ENCODE peak calls at places on chromosomes 6 and 20, in nine cellular contexts. One of them, this sample, is unnamed.

GRCh38 chr6:170344631-170345576 is 38.3 kb downstream of the FAM120B start:
- DNase-seq in adrenal gland: peak
- DNase-seq in endodermal cell: peak
- DNase-seq in activated naive CD8-positive, alpha-beta T cell treated with anti-CD3 and anti-CD28 coated beads, Interleukin-2, amount 50 U/mL, for 24 hours: peak
- DNase-seq in HT-29: no peak
- DNase-seq in dorsolateral prefrontal cortex: no peak
- DNase-seq in glutamatergic neuron: no peak
- DNase-seq in left cardiac atrium: peak
- DNase-seq in HS-5: peak
- DNase-seq in this sample: peak

GRCh38 chr6:74932214-74932923 is 273.5 kb downstream of the COL12A1 start:
- DNase-seq in adrenal gland: no peak
- DNase-seq in endodermal cell: no peak
- DNase-seq in activated naive CD8-positive, alpha-beta T cell treated with anti-CD3 and anti-CD28 coated beads, Interleukin-2, amount 50 U/mL, for 24 hours: no peak
- DNase-seq in HT-29: no peak
- DNase-seq in dorsolateral prefrontal cortex: no peak
- DNase-seq in glutamatergic neuron: peak
- DNase-seq in left cardiac atrium: no peak
- DNase-seq in HS-5: no peak
- DNase-seq in this sample: no peak

GRCh38 chr6:106213660-106214276 is 111.8 kb downstream of the ATG5 start:
- DNase-seq in adrenal gland: no peak
- DNase-seq in endodermal cell: no peak
- DNase-seq in activated naive CD8-positive, alpha-beta T cell treated with anti-CD3 and anti-CD28 coated beads, Interleukin-2, amount 50 U/mL, for 24 hours: no peak
- DNase-seq in HT-29: no peak
- DNase-seq in dorsolateral prefrontal cortex: no peak
- DNase-seq in glutamatergic neuron: no peak
- DNase-seq in left cardiac atrium: no peak
- DNase-seq in HS-5: no peak
- DNase-seq in this sample: no peak

GRCh38 chr6:131764350-131764749 is 43.5 kb upstream of the ENPP1 start:
- DNase-seq in adrenal gland: no peak
- DNase-seq in endodermal cell: no peak
- DNase-seq in activated naive CD8-positive, alpha-beta T cell treated with anti-CD3 and anti-CD28 coated beads, Interleukin-2, amount 50 U/mL, for 24 hours: no peak
- DNase-seq in HT-29: no peak
- DNase-seq in dorsolateral prefrontal cortex: no peak
- DNase-seq in glutamatergic neuron: no peak
- DNase-seq in left cardiac atrium: no peak
- DNase-seq in HS-5: no peak
- DNase-seq in this sample: no peak

GRCh38 chr6:36659271-36659670 is 19.2 kb upstream of the CDKN1A start:
- DNase-seq in adrenal gland: no peak
- DNase-seq in endodermal cell: no peak
- DNase-seq in activated naive CD8-positive, alpha-beta T cell treated with anti-CD3 and anti-CD28 coated beads, Interleukin-2, amount 50 U/mL, for 24 hours: no peak
- DNase-seq in HT-29: no peak
- DNase-seq in dorsolateral prefrontal cortex: no peak
- DNase-seq in glutamatergic neuron: no peak
- DNase-seq in left cardiac atrium: no peak
- DNase-seq in HS-5: no peak
- DNase-seq in this sample: no peak

GRCh38 chr6:36349240-36349639 is 12.6 kb upstream of the BNIP5 start:
- DNase-seq in adrenal gland: no peak
- DNase-seq in endodermal cell: peak
- DNase-seq in activated naive CD8-positive, alpha-beta T cell treated with anti-CD3 and anti-CD28 coated beads, Interleukin-2, amount 50 U/mL, for 24 hours: no peak
- DNase-seq in HT-29: peak
- DNase-seq in dorsolateral prefrontal cortex: peak
- DNase-seq in glutamatergic neuron: no peak
- DNase-seq in left cardiac atrium: no peak
- DNase-seq in HS-5: no peak
- DNase-seq in this sample: no peak

GRCh38 chr20:43824699-43825402 is 89.8 kb upstream of the TOX2 start:
- DNase-seq in adrenal gland: no peak
- DNase-seq in endodermal cell: peak
- DNase-seq in activated naive CD8-positive, alpha-beta T cell treated with anti-CD3 and anti-CD28 coated beads, Interleukin-2, amount 50 U/mL, for 24 hours: no peak
- DNase-seq in HT-29: peak
- DNase-seq in dorsolateral prefrontal cortex: no peak
- DNase-seq in glutamatergic neuron: peak
- DNase-seq in left cardiac atrium: no peak
- DNase-seq in HS-5: no peak
- DNase-seq in this sample: peak

GRCh38 chr6:90121982-90122381 is 174.7 kb downstream of the BACH2 start:
- DNase-seq in adrenal gland: no peak
- DNase-seq in endodermal cell: no peak
- DNase-seq in activated naive CD8-positive, alpha-beta T cell treated with anti-CD3 and anti-CD28 coated beads, Interleukin-2, amount 50 U/mL, for 24 hours: peak
- DNase-seq in HT-29: no peak
- DNase-seq in dorsolateral prefrontal cortex: no peak
- DNase-seq in glutamatergic neuron: no peak
- DNase-seq in left cardiac atrium: no peak
- DNase-seq in HS-5: peak
- DNase-seq in this sample: no peak

GRCh38 chr20:23116301-23117089 is 30.4 kb upstream of the CD93 start:
- DNase-seq in adrenal gland: peak
- DNase-seq in endodermal cell: no peak
- DNase-seq in activated naive CD8-positive, alpha-beta T cell treated with anti-CD3 and anti-CD28 coated beads, Interleukin-2, amount 50 U/mL, for 24 hours: no peak
- DNase-seq in HT-29: no peak
- DNase-seq in dorsolateral prefrontal cortex: no peak
- DNase-seq in glutamatergic neuron: no peak
- DNase-seq in left cardiac atrium: no peak
- DNase-seq in HS-5: peak
- DNase-seq in this sample: no peak

GRCh38 chr20:19932170-19932667 is 84.9 kb upstream of the NAA20 start:
- DNase-seq in adrenal gland: peak
- DNase-seq in endodermal cell: no peak
- DNase-seq in activated naive CD8-positive, alpha-beta T cell treated with anti-CD3 and anti-CD28 coated beads, Interleukin-2, amount 50 U/mL, for 24 hours: no peak
- DNase-seq in HT-29: no peak
- DNase-seq in dorsolateral prefrontal cortex: no peak
- DNase-seq in glutamatergic neuron: no peak
- DNase-seq in left cardiac atrium: peak
- DNase-seq in HS-5: peak
- DNase-seq in this sample: no peak

GRCh38 chr6:71405416-71405815 is 116.8 kb downstream of the OGFRL1 start:
- DNase-seq in adrenal gland: no peak
- DNase-seq in endodermal cell: no peak
- DNase-seq in activated naive CD8-positive, alpha-beta T cell treated with anti-CD3 and anti-CD28 coated beads, Interleukin-2, amount 50 U/mL, for 24 hours: no peak
- DNase-seq in HT-29: no peak
- DNase-seq in dorsolateral prefrontal cortex: no peak
- DNase-seq in glutamatergic neuron: no peak
- DNase-seq in left cardiac atrium: no peak
- DNase-seq in HS-5: no peak
- DNase-seq in this sample: no peak

GRCh38 chr20:44109951-44110361 is 77.0 kb downstream of the JPH2 start:
- DNase-seq in adrenal gland: no peak
- DNase-seq in endodermal cell: peak
- DNase-seq in activated naive CD8-positive, alpha-beta T cell treated with anti-CD3 and anti-CD28 coated beads, Interleukin-2, amount 50 U/mL, for 24 hours: no peak
- DNase-seq in HT-29: no peak
- DNase-seq in dorsolateral prefrontal cortex: no peak
- DNase-seq in glutamatergic neuron: no peak
- DNase-seq in left cardiac atrium: no peak
- DNase-seq in HS-5: no peak
- DNase-seq in this sample: no peak

GRCh38 chr6:70151616-70152015 is 151.3 kb downstream of the COL9A1 start:
- DNase-seq in adrenal gland: no peak
- DNase-seq in endodermal cell: no peak
- DNase-seq in activated naive CD8-positive, alpha-beta T cell treated with anti-CD3 and anti-CD28 coated beads, Interleukin-2, amount 50 U/mL, for 24 hours: no peak
- DNase-seq in HT-29: no peak
- DNase-seq in dorsolateral prefrontal cortex: no peak
- DNase-seq in glutamatergic neuron: no peak
- DNase-seq in left cardiac atrium: no peak
- DNase-seq in HS-5: no peak
- DNase-seq in this sample: no peak

GRCh38 chr6:112298816-112299281 is 44.5 kb upstream of the LAMA4 start:
- DNase-seq in adrenal gland: no peak
- DNase-seq in endodermal cell: no peak
- DNase-seq in activated naive CD8-positive, alpha-beta T cell treated with anti-CD3 and anti-CD28 coated beads, Interleukin-2, amount 50 U/mL, for 24 hours: no peak
- DNase-seq in HT-29: peak
- DNase-seq in dorsolateral prefrontal cortex: no peak
- DNase-seq in glutamatergic neuron: no peak
- DNase-seq in left cardiac atrium: no peak
- DNase-seq in HS-5: peak
- DNase-seq in this sample: no peak

GRCh38 chr6:159116343-159116742 is 52.9 kb upstream of the FNDC1 start:
- DNase-seq in adrenal gland: no peak
- DNase-seq in endodermal cell: no peak
- DNase-seq in activated naive CD8-positive, alpha-beta T cell treated with anti-CD3 and anti-CD28 coated beads, Interleukin-2, amount 50 U/mL, for 24 hours: no peak
- DNase-seq in HT-29: no peak
- DNase-seq in dorsolateral prefrontal cortex: no peak
- DNase-seq in glutamatergic neuron: no peak
- DNase-seq in left cardiac atrium: no peak
- DNase-seq in HS-5: no peak
- DNase-seq in this sample: no peak

GRCh38 chr20:43388267-43389081 is 69.2 kb upstream of the SRSF6 start:
- DNase-seq in adrenal gland: peak
- DNase-seq in endodermal cell: no peak
- DNase-seq in activated naive CD8-positive, alpha-beta T cell treated with anti-CD3 and anti-CD28 coated beads, Interleukin-2, amount 50 U/mL, for 24 hours: no peak
- DNase-seq in HT-29: no peak
- DNase-seq in dorsolateral prefrontal cortex: peak
- DNase-seq in glutamatergic neuron: no peak
- DNase-seq in left cardiac atrium: peak
- DNase-seq in HS-5: no peak
- DNase-seq in this sample: no peak

GRCh38 chr20:62392077-62392418 is 5.1 kb downstream of the RPS21 start:
- DNase-seq in adrenal gland: no peak
- DNase-seq in endodermal cell: no peak
- DNase-seq in activated naive CD8-positive, alpha-beta T cell treated with anti-CD3 and anti-CD28 coated beads, Interleukin-2, amount 50 U/mL, for 24 hours: no peak
- DNase-seq in HT-29: no peak
- DNase-seq in dorsolateral prefrontal cortex: no peak
- DNase-seq in glutamatergic neuron: no peak
- DNase-seq in left cardiac atrium: no peak
- DNase-seq in HS-5: no peak
- DNase-seq in this sample: no peak

GRCh38 chr6:52590634-52590985 is 13.8 kb upstream of the TRAM2 start:
- DNase-seq in adrenal gland: no peak
- DNase-seq in endodermal cell: no peak
- DNase-seq in activated naive CD8-positive, alpha-beta T cell treated with anti-CD3 and anti-CD28 coated beads, Interleukin-2, amount 50 U/mL, for 24 hours: no peak
- DNase-seq in HT-29: no peak
- DNase-seq in dorsolateral prefrontal cortex: no peak
- DNase-seq in glutamatergic neuron: no peak
- DNase-seq in left cardiac atrium: no peak
- DNase-seq in HS-5: no peak
- DNase-seq in this sample: no peak

GRCh38 chr6:108948252-108948651 is 100.0 kb downstream of the ARMC2 start:
- DNase-seq in adrenal gland: peak
- DNase-seq in endodermal cell: no peak
- DNase-seq in activated naive CD8-positive, alpha-beta T cell treated with anti-CD3 and anti-CD28 coated beads, Interleukin-2, amount 50 U/mL, for 24 hours: no peak
- DNase-seq in HT-29: no peak
- DNase-seq in dorsolateral prefrontal cortex: peak
- DNase-seq in glutamatergic neuron: no peak
- DNase-seq in left cardiac atrium: peak
- DNase-seq in HS-5: no peak
- DNase-seq in this sample: no peak

GRCh38 chr20:50980851-50981713 is 22.5 kb downstream of the MOCS3 start:
- DNase-seq in adrenal gland: peak
- DNase-seq in endodermal cell: peak
- DNase-seq in activated naive CD8-positive, alpha-beta T cell treated with anti-CD3 and anti-CD28 coated beads, Interleukin-2, amount 50 U/mL, for 24 hours: peak
- DNase-seq in HT-29: peak
- DNase-seq in dorsolateral prefrontal cortex: no peak
- DNase-seq in glutamatergic neuron: peak
- DNase-seq in left cardiac atrium: peak
- DNase-seq in HS-5: peak
- DNase-seq in this sample: peak

GRCh38 chr6:44004625-44005506 is 122.4 kb downstream of the MRPL14 start:
- DNase-seq in adrenal gland: peak
- DNase-seq in endodermal cell: peak
- DNase-seq in activated naive CD8-positive, alpha-beta T cell treated with anti-CD3 and anti-CD28 coated beads, Interleukin-2, amount 50 U/mL, for 24 hours: no peak
- DNase-seq in HT-29: peak
- DNase-seq in dorsolateral prefrontal cortex: peak
- DNase-seq in glutamatergic neuron: no peak
- DNase-seq in left cardiac atrium: peak
- DNase-seq in HS-5: no peak
- DNase-seq in this sample: no peak

GRCh38 chr6:97790926-97791590 is 508.0 kb upstream of the MMS22L start:
- DNase-seq in adrenal gland: no peak
- DNase-seq in endodermal cell: no peak
- DNase-seq in activated naive CD8-positive, alpha-beta T cell treated with anti-CD3 and anti-CD28 coated beads, Interleukin-2, amount 50 U/mL, for 24 hours: no peak
- DNase-seq in HT-29: no peak
- DNase-seq in dorsolateral prefrontal cortex: no peak
- DNase-seq in glutamatergic neuron: no peak
- DNase-seq in left cardiac atrium: no peak
- DNase-seq in HS-5: no peak
- DNase-seq in this sample: no peak

GRCh38 chr6:164401871-164402270 is 907.5 kb downstream of the C6orf118 start:
- DNase-seq in adrenal gland: no peak
- DNase-seq in endodermal cell: no peak
- DNase-seq in activated naive CD8-positive, alpha-beta T cell treated with anti-CD3 and anti-CD28 coated beads, Interleukin-2, amount 50 U/mL, for 24 hours: no peak
- DNase-seq in HT-29: no peak
- DNase-seq in dorsolateral prefrontal cortex: no peak
- DNase-seq in glutamatergic neuron: no peak
- DNase-seq in left cardiac atrium: no peak
- DNase-seq in HS-5: no peak
- DNase-seq in this sample: no peak

GRCh38 chr6:112233864-112234263 is 20.5 kb downstream of the LAMA4 start:
- DNase-seq in adrenal gland: no peak
- DNase-seq in endodermal cell: no peak
- DNase-seq in activated naive CD8-positive, alpha-beta T cell treated with anti-CD3 and anti-CD28 coated beads, Interleukin-2, amount 50 U/mL, for 24 hours: no peak
- DNase-seq in HT-29: no peak
- DNase-seq in dorsolateral prefrontal cortex: no peak
- DNase-seq in glutamatergic neuron: no peak
- DNase-seq in left cardiac atrium: no peak
- DNase-seq in HS-5: peak
- DNase-seq in this sample: no peak

GRCh38 chr20:59123011-59123676 is 40.5 kb upstream of the ZNF831 start:
- DNase-seq in adrenal gland: no peak
- DNase-seq in endodermal cell: no peak
- DNase-seq in activated naive CD8-positive, alpha-beta T cell treated with anti-CD3 and anti-CD28 coated beads, Interleukin-2, amount 50 U/mL, for 24 hours: peak
- DNase-seq in HT-29: no peak
- DNase-seq in dorsolateral prefrontal cortex: no peak
- DNase-seq in glutamatergic neuron: no peak
- DNase-seq in left cardiac atrium: no peak
- DNase-seq in HS-5: no peak
- DNase-seq in this sample: no peak

GRCh38 chr20:2955257-2955950 is 82.1 kb downstream of the PTPRA start:
- DNase-seq in adrenal gland: no peak
- DNase-seq in endodermal cell: no peak
- DNase-seq in activated naive CD8-positive, alpha-beta T cell treated with anti-CD3 and anti-CD28 coated beads, Interleukin-2, amount 50 U/mL, for 24 hours: no peak
- DNase-seq in HT-29: no peak
- DNase-seq in dorsolateral prefrontal cortex: peak
- DNase-seq in glutamatergic neuron: no peak
- DNase-seq in left cardiac atrium: no peak
- DNase-seq in HS-5: no peak
- DNase-seq in this sample: no peak

GRCh38 chr6:150369408-150369807 is 596 bp downstream of the IYD start:
- DNase-seq in adrenal gland: no peak
- DNase-seq in endodermal cell: no peak
- DNase-seq in activated naive CD8-positive, alpha-beta T cell treated with anti-CD3 and anti-CD28 coated beads, Interleukin-2, amount 50 U/mL, for 24 hours: no peak
- DNase-seq in HT-29: no peak
- DNase-seq in dorsolateral prefrontal cortex: no peak
- DNase-seq in glutamatergic neuron: no peak
- DNase-seq in left cardiac atrium: no peak
- DNase-seq in HS-5: no peak
- DNase-seq in this sample: no peak

GRCh38 chr6:132527791-132528190 is 10.3 kb upstream of the TAAR9 start:
- DNase-seq in adrenal gland: no peak
- DNase-seq in endodermal cell: no peak
- DNase-seq in activated naive CD8-positive, alpha-beta T cell treated with anti-CD3 and anti-CD28 coated beads, Interleukin-2, amount 50 U/mL, for 24 hours: no peak
- DNase-seq in HT-29: peak
- DNase-seq in dorsolateral prefrontal cortex: no peak
- DNase-seq in glutamatergic neuron: no peak
- DNase-seq in left cardiac atrium: no peak
- DNase-seq in HS-5: peak
- DNase-seq in this sample: no peak

GRCh38 chr6:107670792-107671199 is 153.3 kb downstream of the SCML4 start:
- DNase-seq in adrenal gland: peak
- DNase-seq in endodermal cell: peak
- DNase-seq in activated naive CD8-positive, alpha-beta T cell treated with anti-CD3 and anti-CD28 coated beads, Interleukin-2, amount 50 U/mL, for 24 hours: peak
- DNase-seq in HT-29: no peak
- DNase-seq in dorsolateral prefrontal cortex: peak
- DNase-seq in glutamatergic neuron: peak
- DNase-seq in left cardiac atrium: peak
- DNase-seq in HS-5: no peak
- DNase-seq in this sample: peak

GRCh38 chr20:49132995-49133451 is 55.1 kb downstream of the STAU1 start:
- DNase-seq in adrenal gland: no peak
- DNase-seq in endodermal cell: peak
- DNase-seq in activated naive CD8-positive, alpha-beta T cell treated with anti-CD3 and anti-CD28 coated beads, Interleukin-2, amount 50 U/mL, for 24 hours: no peak
- DNase-seq in HT-29: peak
- DNase-seq in dorsolateral prefrontal cortex: no peak
- DNase-seq in glutamatergic neuron: no peak
- DNase-seq in left cardiac atrium: no peak
- DNase-seq in HS-5: peak
- DNase-seq in this sample: peak

GRCh38 chr6:159233365-159234101 is 64.3 kb downstream of the FNDC1 start:
- DNase-seq in adrenal gland: no peak
- DNase-seq in endodermal cell: peak
- DNase-seq in activated naive CD8-positive, alpha-beta T cell treated with anti-CD3 and anti-CD28 coated beads, Interleukin-2, amount 50 U/mL, for 24 hours: no peak
- DNase-seq in HT-29: no peak
- DNase-seq in dorsolateral prefrontal cortex: no peak
- DNase-seq in glutamatergic neuron: peak
- DNase-seq in left cardiac atrium: no peak
- DNase-seq in HS-5: no peak
- DNase-seq in this sample: peak